ENCODE peak calls at places on chromosomes 7 and 10, in seven cellular contexts. I is cardiac fibroblast; P is ovary; G is Caki2; H is lung; K is NCI-H1092; O is stimulated activated CD8-positive, alpha-beta memory T cell treated with anti-CD3 and anti-CD28 coated beads, Interleukin-4, amount 100 ng/mL, for 24 hours. T is an unnamed sample.
A peak's percentile ranks its signal among the peaks of the same experiment; 100 is the strongest.

GRCh38 chr10:94018107-94018506 is 24.4 kb downstream of the PLCE1 start:
- DNase-seq in K (no peak), P (no peak), H (no peak), G (no peak), I (no peak), O (no peak), T (no peak)

GRCh38 chr7:51789494-51789893 is 472.9 kb upstream of the COBL start:
- DNase-seq in G (no peak), O (no peak), K (no peak), P (no peak), H (no peak), I (no peak), T (peak; percentile 1)

GRCh38 chr10:93028881-93029280 is 31.7 kb upstream of the CYP26C1 start:
- DNase-seq in O (no peak), K (no peak), H (no peak), G (peak; percentile 37), I (peak; percentile 70), P (no peak), T (no peak)

GRCh38 chr10:125027889-125028288 is 86.0 kb downstream of the ZRANB1 start:
- DNase-seq in I (no peak), H (no peak), O (no peak), G (no peak), P (no peak), K (no peak), T (no peak)

GRCh38 chr7:50356212-50356944 is 51.9 kb downstream of the IKZF1 start:
- DNase-seq in K (no peak), H (peak; percentile 51), G (no peak), P (no peak), I (no peak), O (no peak), T (no peak)

GRCh38 chr7:155214328-155214986 is 83.2 kb upstream of the INSIG1 start:
- DNase-seq in P (no peak), O (no peak), H (no peak), K (peak; percentile 43), G (no peak), I (no peak), T (no peak)

GRCh38 chr7:93097388-93097787 is 20.4 kb downstream of the SAMD9 start:
- DNase-seq in O (no peak), K (no peak), P (no peak), G (no peak), H (no peak), I (no peak), T (no peak)

GRCh38 chr10:95907454-95908253 is at the start of gene CC2D2B:
- DNase-seq in O (peak; percentile 59), H (peak; percentile 82), P (peak; percentile 80), I (peak; percentile 84), K (peak; percentile 43), G (peak; percentile 84), T (peak; percentile 12)

GRCh38 chr10:118950190-118950658 is 79.3 kb upstream of the NANOS1 start:
- DNase-seq in G (peak; percentile 39), H (peak; percentile 19), O (no peak), K (peak; percentile 5), P (no peak), I (peak; percentile 47), T (no peak)

GRCh38 chr10:3830946-3831345 is 45.9 kb upstream of the KLF6 start:
- DNase-seq in H (no peak), P (no peak), I (no peak), O (no peak), G (no peak), K (no peak), T (no peak)

GRCh38 chr7:120951826-120952225 is 1.2 kb downstream of the ING3 start:
- DNase-seq in I (no peak), O (no peak), H (no peak), K (no peak), G (no peak), P (no peak), T (no peak)

GRCh38 chr7:105156731-105157130 is 142.7 kb downstream of the KMT2E start:
- DNase-seq in P (no peak), K (no peak), I (peak; percentile 43), O (no peak), G (no peak), H (no peak), T (no peak)

GRCh38 chr10:69757206-69757552 is 44.5 kb upstream of the COL13A1 start:
- DNase-seq in H (no peak), O (no peak), P (no peak), I (no peak), K (no peak), G (no peak), T (no peak)

GRCh38 chr7:158976468-158976848 is 120.1 kb downstream of the DYNC2I1 start:
- DNase-seq in O (no peak), H (no peak), P (no peak), I (no peak), K (no peak), G (no peak), T (peak; percentile 19)

GRCh38 chr7:81162771-81163525 is 244.1 kb upstream of the SEMA3C start:
- DNase-seq in P (no peak), G (peak; percentile 45), H (no peak), K (no peak), O (no peak), I (peak; percentile 73), T (no peak)

GRCh38 chr7:29102554-29103151 is 43.7 kb downstream of the CPVL start:
- DNase-seq in K (peak; percentile 43), G (peak; percentile 41), H (peak; percentile 64), O (peak; percentile 27), I (peak; percentile 77), P (peak; percentile 76), T (peak; percentile 26)

GRCh38 chr7:142626420-142627035 is 122.7 kb upstream of the PRSS1 start:
- DNase-seq in O (peak; percentile 53), K (peak; percentile 3), H (peak; percentile 59), I (peak; percentile 72), G (no peak), P (peak; percentile 28), T (peak; percentile 45)

GRCh38 chr10:94006591-94007550 is 13.1 kb downstream of the PLCE1 start:
- DNase-seq in I (peak; percentile 82), G (peak; percentile 35), O (no peak), K (no peak), P (no peak), H (peak; percentile 61), T (no peak)

GRCh38 chr7:114819629-114820362 is 102.1 kb upstream of the MDFIC start:
- DNase-seq in O (no peak), P (peak; percentile 22), K (no peak), G (peak; percentile 89), I (peak; percentile 99), H (no peak), T (no peak)

GRCh38 chr7:139718859-139719258 is 58.9 kb downstream of the HIPK2 start:
- DNase-seq in P (no peak), K (no peak), O (no peak), H (no peak), I (no peak), G (no peak), T (no peak)

GRCh38 chr7:99837649-99838361 is 10.0 kb downstream of the CYP3A43 start:
- DNase-seq in P (no peak), H (no peak), I (peak; percentile 15), O (no peak), G (peak; percentile 53), K (no peak), T (no peak)

GRCh38 chr10:72331575-72332422 is 22.9 kb downstream of the DNAJB12 start:
- DNase-seq in K (peak; percentile 92), I (peak; percentile 56), G (peak; percentile 94), O (peak; percentile 79), H (peak; percentile 92), P (peak; percentile 74), T (peak; percentile 99)

GRCh38 chr10:3105905-3106304 is 38.6 kb downstream of the PFKP start:
- DNase-seq in I (no peak), G (no peak), P (no peak), O (no peak), H (no peak), K (no peak), T (no peak)